ENCODE peak calls at places on chromosomes 4 and X, in eight cellular contexts. U is spleen, R is upper lobe of left lung, T is thoracic aorta, S is thyroid gland, G is mammary epithelial cell, N is endodermal cell, V is heart left ventricle. W is an unnamed sample.

GRCh38 chr4:3472411-3473141 is 9.5 kb downstream of the DOK7 start:
- DNase-seq in V (no peak), S (no peak), R (peak), T (no peak), N (no peak), G (no peak), U (peak), W (no peak)

GRCh38 chr4:6674500-6675149 is 19.1 kb upstream of the S100P start:
- DNase-seq in R (no peak), V (no peak), G (peak), U (no peak), N (peak), S (peak), T (no peak), W (no peak)

GRCh38 chrX:10526442-10526841 is 93.9 kb downstream of the MID1 start:
- DNase-seq in V (no peak), N (no peak), G (no peak), T (no peak), R (no peak), S (no peak), U (no peak), W (no peak)

GRCh38 chrX:81957900-81958545 is 756.1 kb downstream of the SH3BGRL start:
- DNase-seq in R (no peak), U (no peak), G (peak), N (no peak), S (no peak), V (no peak), T (no peak), W (no peak)

GRCh38 chr4:27703771-27704170 is 843.1 kb downstream of the STIM2 start:
- DNase-seq in V (no peak), R (no peak), S (no peak), G (no peak), T (no peak), U (no peak), N (no peak), W (no peak)

GRCh38 chr4:20754091-20754490 is 53.8 kb downstream of the PACRGL start:
- DNase-seq in V (no peak), N (no peak), G (no peak), R (no peak), S (no peak), T (no peak), U (no peak), W (no peak)

GRCh38 chr4:74370912-74371311 is 6.0 kb downstream of the EREG start:
- DNase-seq in N (peak), T (no peak), V (no peak), S (no peak), G (peak), U (no peak), R (no peak), W (no peak)

GRCh38 chr4:56874166-56874565 is 33.5 kb upstream of the REST start:
- DNase-seq in V (no peak), R (no peak), S (no peak), T (no peak), N (peak), G (no peak), U (no peak), W (no peak)

GRCh38 chr4:74608151-74608949 is 163.4 kb downstream of the AREG start:
- DNase-seq in S (no peak), T (no peak), N (no peak), R (no peak), G (peak), V (no peak), U (no peak), W (no peak)

GRCh38 chrX:19839770-19840254 is 47.6 kb downstream of the SH3KBP1 start:
- DNase-seq in T (no peak), R (no peak), G (peak), N (no peak), S (no peak), V (no peak), U (no peak), W (no peak)

GRCh38 chr4:5463936-5464650 is 244.3 kb downstream of the EVC2 start:
- DNase-seq in T (no peak), R (no peak), S (no peak), N (peak), G (no peak), U (peak), V (no peak), W (no peak)

GRCh38 chrX:67636532-67636931 is 92.7 kb downstream of the AR start:
- DNase-seq in G (no peak), S (no peak), V (no peak), R (no peak), U (no peak), T (no peak), N (peak), W (no peak)

GRCh38 chr4:38290360-38290759 is 330.2 kb downstream of the PTTG2 start:
- DNase-seq in S (no peak), N (no peak), G (peak), V (no peak), R (no peak), T (no peak), U (no peak), W (no peak)

GRCh38 chr4:80202190-80202711 is 4.9 kb downstream of the PRDM8 start:
- DNase-seq in R (peak), G (peak), V (peak), N (peak), T (no peak), U (peak), S (peak), W (peak)

GRCh38 chr4:633976-634598 is 8.7 kb downstream of the PDE6B start:
- DNase-seq in U (peak), G (no peak), T (no peak), S (no peak), R (peak), N (peak), V (no peak), W (no peak)

GRCh38 chr4:81627617-81628016 is 155.9 kb upstream of the RASGEF1B start:
- DNase-seq in U (no peak), N (peak), S (no peak), T (no peak), G (no peak), V (no peak), R (no peak), W (no peak)

GRCh38 chr4:145951931-145952330 is 13.3 kb upstream of the ZNF827 start:
- DNase-seq in S (no peak), U (no peak), N (no peak), R (no peak), T (no peak), V (no peak), G (no peak), W (no peak)

GRCh38 chr4:41878170-41878941 is 56.9 kb upstream of the TMEM33 start:
- DNase-seq in U (peak), N (peak), T (no peak), G (no peak), R (peak), S (no peak), V (no peak), W (no peak)

GRCh38 chrX:11100281-11101035 is 10.7 kb upstream of the HCCS start:
- DNase-seq in S (peak), G (peak), N (peak), R (no peak), V (peak), U (no peak), T (no peak), W (no peak)

GRCh38 chr4:181821039-181822004 is 421.9 kb upstream of the TENM3 start:
- DNase-seq in S (no peak), N (no peak), U (no peak), V (no peak), G (peak), T (no peak), R (no peak), W (no peak)

GRCh38 chr4:142091691-142092182 is 455.4 kb downstream of the IL15 start:
- DNase-seq in N (no peak), V (peak), G (peak), T (peak), U (no peak), S (no peak), R (no peak), W (no peak)

DNA sequence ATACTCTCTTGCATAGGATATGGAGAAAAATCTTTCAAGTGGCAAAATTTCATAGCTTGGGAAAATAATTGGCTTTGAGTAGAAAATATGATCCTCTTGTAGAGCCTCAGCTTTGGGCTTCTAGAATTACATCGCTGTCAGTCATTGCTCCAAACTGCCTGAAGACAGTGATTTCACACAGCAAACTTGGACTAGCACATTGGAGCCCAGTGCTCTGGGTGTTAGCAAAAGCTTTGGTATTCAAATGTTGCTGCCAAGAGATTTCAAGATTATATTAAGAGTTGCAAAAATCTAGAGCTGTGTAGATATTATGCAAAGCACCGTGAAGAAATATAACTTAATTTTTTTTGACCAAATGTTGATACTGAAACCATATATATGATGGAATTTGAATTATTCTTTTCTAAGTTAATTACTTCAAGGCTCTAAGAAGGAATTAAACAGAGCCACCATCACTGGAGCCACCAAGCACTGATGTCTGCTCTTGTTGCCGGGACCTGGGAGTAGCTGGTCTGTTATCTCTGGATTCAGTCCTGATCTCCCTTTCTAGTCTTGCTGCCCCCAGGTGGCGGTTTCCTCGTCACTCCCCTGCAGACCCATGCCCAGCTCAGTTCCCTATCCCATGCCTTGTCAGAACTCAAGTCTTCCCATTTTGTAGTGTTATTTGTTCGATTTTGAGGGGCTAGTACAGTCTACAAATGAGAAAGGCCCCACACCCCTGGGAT is 260.7 kb upstream of the SFRP2 start:
- DNase-seq in U (no peak), S (no peak), V (no peak), G (peak), T (no peak), R (no peak), N (peak), W (no peak)
- TF ChIP-seq CTCF in U (no peak), S (no peak), V (no peak), G (no peak), T (no peak), R (no peak), N (peak), W (no peak)

DNA sequence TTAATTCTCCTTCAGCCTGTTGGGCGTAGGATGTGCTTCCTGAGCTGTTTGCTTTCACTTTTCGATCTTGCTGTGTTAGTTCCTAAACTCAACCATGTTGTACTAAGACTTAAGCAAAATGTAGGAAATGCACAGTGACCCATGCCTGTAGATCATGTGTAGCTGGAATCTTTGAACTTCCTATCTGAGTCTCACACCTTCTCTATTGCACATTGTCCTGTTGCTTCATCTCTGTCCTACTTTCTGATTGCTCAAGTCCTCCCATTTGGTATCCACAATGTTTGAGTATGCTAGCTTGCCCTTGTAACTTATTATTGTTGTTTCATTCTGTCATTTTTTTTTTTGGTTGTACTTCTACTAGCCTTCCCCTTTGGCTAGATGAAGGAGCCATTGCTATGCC is 239.6 kb downstream of the PPP1R2C start:
- DNase-seq in R (no peak), U (no peak), G (no peak), S (no peak), N (no peak), V (no peak), T (no peak), W (no peak)
- H3K27ac ChIP-seq in R (no peak), U (no peak), G (no peak), S (no peak), N (no peak), V (no peak), T (no peak), W (no peak)

GRCh38 chr4:83110222-83110945 is 4.1 kb downstream of the PLAC8 start:
- DNase-seq in V (peak), N (peak), R (peak), U (peak), T (peak), G (peak), S (peak), W (peak)

GRCh38 chr4:83110970-83111369 is 3.6 kb downstream of the PLAC8 start:
- DNase-seq in T (no peak), S (no peak), G (no peak), N (no peak), U (no peak), V (no peak), R (no peak), W (no peak)

GRCh38 chr4:83107636-83108035 is 6.9 kb downstream of the PLAC8 start:
- DNase-seq in U (no peak), N (no peak), R (peak), V (no peak), G (no peak), S (no peak), T (no peak), W (no peak)

GRCh38 chr4:83108101-83108861 is 6.2 kb downstream of the PLAC8 start:
- DNase-seq in S (no peak), G (no peak), R (no peak), U (no peak), T (no peak), N (no peak), V (no peak), W (no peak)

DNA sequence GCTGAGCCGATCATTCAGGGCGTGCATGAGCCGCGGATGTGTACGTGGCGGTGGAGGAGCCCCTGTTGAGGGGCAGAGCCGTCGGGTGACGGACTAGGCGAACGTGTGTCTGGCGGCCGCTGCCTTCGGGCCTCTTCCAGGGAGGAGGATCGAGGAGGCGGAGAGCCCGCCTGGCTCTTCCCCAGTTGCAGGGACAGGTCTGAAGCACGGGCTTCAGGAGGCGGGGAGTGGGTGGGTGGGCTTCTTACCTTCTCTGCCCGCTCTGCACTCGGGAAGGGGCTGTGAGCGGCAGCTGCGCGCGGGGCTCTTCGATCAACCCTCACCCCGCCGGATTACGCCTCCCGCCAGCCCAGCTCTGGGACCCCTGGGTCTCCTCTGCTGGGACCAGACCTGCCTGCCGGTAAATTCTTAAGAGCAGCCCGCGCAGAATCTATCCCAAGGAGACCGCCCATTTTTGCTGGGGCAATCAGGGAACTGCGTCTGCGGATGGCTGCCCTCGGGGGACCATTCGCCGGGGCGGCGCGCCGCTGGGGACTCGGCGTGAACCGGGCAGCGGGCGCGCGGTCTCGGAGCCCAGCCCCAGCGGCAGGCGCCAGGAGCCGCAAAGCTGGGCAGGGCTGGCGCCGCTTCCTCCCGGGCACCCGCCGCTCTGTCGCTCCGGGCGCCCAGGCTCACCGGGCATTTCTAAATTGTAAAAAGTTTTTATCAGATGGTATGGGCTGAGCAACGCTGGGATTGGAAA is 4.9 kb downstream of the PLAC8 start:
- DNase-seq in T (no peak), V (peak), N (peak), U (peak), S (peak), R (peak), G (no peak), W (no peak)
- H3K4me3 ChIP-seq in T (peak), V (peak), N (peak), U (peak), S (peak), R (peak), G (peak), W (peak)

DNA sequence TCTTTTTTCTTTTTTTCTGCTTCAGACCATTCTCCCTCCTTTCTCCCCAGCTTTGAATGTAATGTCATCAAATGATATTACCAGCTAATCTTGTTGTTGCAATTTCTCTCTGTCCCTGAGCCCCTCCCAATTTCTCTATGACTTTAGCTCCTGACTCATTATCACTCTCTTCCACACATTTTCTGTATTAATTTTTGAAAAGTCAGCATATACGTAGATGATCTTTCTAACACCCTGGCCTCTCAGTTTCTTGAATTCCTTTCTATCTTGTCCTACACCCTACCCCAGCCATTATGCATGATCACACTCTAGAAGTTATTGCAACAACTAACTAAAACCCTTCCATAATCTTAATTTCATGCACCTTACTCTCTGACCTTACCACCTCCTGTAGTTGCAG is 13.1 kb upstream of the TRPC3 start:
- DNase-seq in U (no peak), N (no peak), G (no peak), V (no peak), R (no peak), S (no peak), T (no peak), W (no peak)
- TF ChIP-seq CTCF in U (no peak), N (no peak), G (no peak), V (no peak), R (no peak), S (no peak), T (no peak), W (no peak)

DNA sequence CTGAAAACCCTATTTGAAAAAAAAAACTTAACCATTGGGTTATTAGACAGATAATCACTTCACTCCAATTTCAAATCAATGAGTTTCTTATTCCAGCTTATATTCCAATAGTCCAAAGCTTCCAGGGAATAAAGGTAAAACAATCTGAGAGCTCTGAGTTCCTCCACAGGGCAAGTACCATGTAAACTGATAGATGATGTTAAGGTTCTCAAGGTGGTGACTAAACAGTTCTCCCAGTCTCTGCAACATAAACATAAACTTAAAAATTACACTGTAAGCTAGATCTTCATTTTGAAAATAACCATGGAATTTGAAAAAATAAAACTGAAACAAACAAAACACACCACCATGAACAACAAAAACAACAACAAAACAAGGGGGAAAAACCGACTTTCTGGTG is 22.3 kb upstream of the CD38 start:
- DNase-seq in U (no peak), R (no peak), V (no peak), T (no peak), G (no peak), S (no peak), N (no peak), W (no peak)
- H3K27ac ChIP-seq in U (peak), R (no peak), V (no peak), T (no peak), G (no peak), S (no peak), N (no peak), W (no peak)

GRCh38 chr4:156949373-156949814 is 22.2 kb downstream of the PDGFC start:
- DNase-seq in N (no peak), T (no peak), V (no peak), S (no peak), R (no peak), G (peak), U (no peak), W (no peak)

GRCh38 chr4:156950090-156950489 is 21.5 kb downstream of the PDGFC start:
- DNase-seq in S (no peak), T (no peak), U (no peak), V (no peak), G (no peak), R (no peak), N (no peak), W (no peak)

GRCh38 chr4:156948738-156949137 is 22.9 kb downstream of the PDGFC start:
- DNase-seq in V (no peak), T (no peak), S (no peak), G (no peak), U (no peak), N (no peak), R (no peak), W (no peak)

GRCh38 chr4:156946508-156947197 is 24.9 kb downstream of the PDGFC start:
- DNase-seq in S (no peak), N (no peak), R (no peak), T (no peak), U (no peak), V (no peak), G (peak), W (no peak)

DNA sequence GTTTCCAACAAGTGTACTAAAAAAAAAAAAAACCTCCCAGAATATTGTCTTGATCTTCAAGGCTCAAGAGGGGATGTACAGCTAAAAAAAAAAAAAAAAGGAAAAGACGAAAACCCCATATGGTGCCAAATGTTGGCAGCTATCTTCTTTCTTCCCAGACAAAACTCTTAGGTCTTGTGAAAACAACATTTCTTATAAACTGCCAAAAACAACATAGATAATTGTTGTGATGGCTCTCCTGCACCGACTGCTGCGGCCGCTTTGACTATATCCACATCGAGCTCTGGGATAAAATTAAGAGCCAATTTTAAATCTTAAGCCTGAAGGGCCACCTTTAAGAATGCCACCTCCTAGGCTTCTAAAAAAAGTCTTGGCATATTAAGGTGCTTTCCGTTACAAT is 23.5 kb downstream of the PDGFC start:
- DNase-seq in R (no peak), G (no peak), N (no peak), S (peak), T (no peak), V (no peak), U (no peak), W (no peak)
- H3K4me3 ChIP-seq in R (no peak), G (no peak), N (no peak), S (no peak), T (peak), V (no peak), U (no peak), W (no peak)

DNA sequence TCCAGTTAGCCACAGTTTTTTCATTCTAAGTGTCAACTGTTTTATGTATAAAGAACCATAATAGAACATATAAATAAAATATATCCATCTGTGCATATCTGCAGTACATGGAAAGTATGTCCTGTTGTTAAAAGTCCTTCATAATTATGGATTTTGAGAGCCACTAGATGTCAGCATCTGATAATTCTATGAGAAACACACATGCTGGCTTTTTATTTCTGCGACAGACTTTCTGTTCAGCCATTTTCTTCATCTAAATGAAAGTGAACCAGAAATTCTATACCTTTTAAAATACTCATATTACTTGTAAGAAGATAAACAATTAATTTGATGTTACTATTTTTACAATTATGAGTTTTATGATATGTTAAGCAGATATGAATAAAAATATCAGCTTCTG is 251.4 kb downstream of the GPM6A start:
- DNase-seq in U (no peak), V (no peak), T (no peak), S (no peak), N (no peak), R (no peak), G (peak), W (no peak)
- TF ChIP-seq CTCF in U (no peak), V (no peak), T (no peak), S (no peak), N (peak), R (no peak), G (peak), W (peak)

W was measured in dorsolateral prefrontal cortex.